ENCODE peak calls at places on chromosomes 4 and X, in eight cellular contexts. D is lower leg skin, H is upper lobe of left lung, Q is left lung, M is AG04450, B is tibial artery, E is A549, W is psoas muscle. A is an unnamed sample.

GRCh38 chr4:15416357-15417327 is 11.2 kb upstream of the C1QTNF7 start:
- DNase-seq in B (no peak), H (no peak), E (no peak), Q (no peak), W (no peak), D (no peak), M (no peak), A (no peak)

GRCh38 chr4:139642364-139642763 is 23.3 kb upstream of the MGST2 start:
- DNase-seq in D (no peak), M (no peak), H (no peak), B (no peak), W (no peak), E (peak), Q (no peak), A (no peak)

GRCh38 chr4:182874158-182874855 is 42.9 kb downstream of the DCTD start:
- DNase-seq in Q (no peak), H (no peak), B (peak), D (peak), E (no peak), M (no peak), W (no peak), A (no peak)

GRCh38 chrX:54423161-54423888 is 16.9 kb upstream of the TSR2 start:
- DNase-seq in D (no peak), W (no peak), B (no peak), Q (no peak), E (no peak), H (no peak), M (no peak), A (peak)

GRCh38 chrX:68721991-68722860 is 74.8 kb downstream of the STARD8 start:
- DNase-seq in H (peak), Q (peak), B (no peak), E (no peak), W (peak), D (peak), M (no peak), A (no peak)

GRCh38 chr4:124279741-124280140 is 432.8 kb downstream of the ANKRD50 start:
- DNase-seq in W (no peak), H (no peak), Q (no peak), M (no peak), E (no peak), B (no peak), D (no peak), A (no peak)

GRCh38 chr4:137967480-137968190 is 274.5 kb downstream of the SLC7A11 start:
- DNase-seq in Q (no peak), B (no peak), M (no peak), W (no peak), H (no peak), D (no peak), E (peak), A (no peak)

GRCh38 chr4:81164623-81165416 is 50.2 kb downstream of the PRKG2 start:
- DNase-seq in E (peak), Q (no peak), W (no peak), H (no peak), D (no peak), B (no peak), M (peak), A (no peak)

GRCh38 chrX:290476-291166 is 9.4 kb downstream of the PLCXD1 start:
- DNase-seq in D (peak), W (no peak), H (no peak), B (no peak), E (no peak), M (no peak), Q (peak), A (no peak)

GRCh38 chr4:8553958-8554357 is 26.2 kb upstream of the GPR78 start:
- DNase-seq in D (peak), B (peak), M (no peak), Q (no peak), E (no peak), H (no peak), W (no peak), A (no peak)

GRCh38 chrX:129510331-129510730 is 13.0 kb downstream of the SMARCA1 start:
- DNase-seq in B (no peak), D (no peak), M (no peak), W (no peak), H (no peak), E (no peak), Q (no peak), A (no peak)

GRCh38 chrX:85992811-85993229 is 54.5 kb downstream of the CHM start:
- DNase-seq in B (no peak), E (no peak), D (no peak), Q (no peak), M (no peak), W (no peak), H (no peak), A (no peak)

GRCh38 chrX:110143454-110144210 is 140.7 kb downstream of the TMEM164 start:
- DNase-seq in M (no peak), D (no peak), E (no peak), B (peak), H (no peak), Q (no peak), W (peak), A (no peak)

GRCh38 chrX:10769696-10770619 is 149.6 kb upstream of the MID1 start:
- DNase-seq in M (peak), W (no peak), H (no peak), D (no peak), B (no peak), E (no peak), Q (no peak), A (no peak)
- H3K4me3 ChIP-seq in M (peak), W (no peak), H (no peak), D (no peak), B (peak), E (no peak), Q (no peak), A (no peak)

GRCh38 chrX:132171478-132171877 is 43.7 kb upstream of the FRMD7 start:
- DNase-seq in B (no peak), H (no peak), D (no peak), Q (no peak), W (no peak), E (peak), M (no peak), A (peak)
- TF ChIP-seq CTCF in B (no peak), H (no peak), D (no peak), Q (no peak), W (no peak), E (no peak), M (no peak), A (no peak)

GRCh38 chr4:37475087-37475486 is 211.1 kb downstream of the RELL1 start:
- DNase-seq in M (no peak), B (no peak), H (no peak), W (no peak), Q (no peak), D (no peak), E (no peak), A (no peak)
- H3K4me3 ChIP-seq in M (no peak), B (no peak), H (no peak), W (no peak), Q (no peak), D (no peak), E (no peak), A (no peak)

DNA sequence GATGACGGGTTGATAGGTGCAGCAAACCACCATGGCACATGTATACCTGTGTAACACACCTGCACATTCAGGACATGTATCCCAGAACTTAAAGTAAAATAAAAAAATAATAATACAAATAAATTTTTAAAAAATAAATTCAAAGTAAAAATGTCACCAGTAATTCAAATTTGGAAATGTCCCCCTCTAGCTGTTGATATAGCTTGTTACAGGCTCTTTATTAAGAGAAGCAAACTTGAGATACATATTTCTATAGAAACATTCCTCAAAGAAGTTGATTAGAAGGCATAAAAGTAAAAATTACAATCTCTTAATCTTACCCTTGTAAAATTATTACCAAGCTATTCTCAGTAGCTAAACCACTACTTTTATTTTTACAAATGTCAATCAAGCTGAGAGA is 1397.0 kb downstream of the FAM133A start:
- DNase-seq in Q (no peak), D (no peak), B (no peak), M (no peak), E (no peak), H (no peak), W (no peak), A (no peak)
- TF ChIP-seq CTCF in Q (peak), D (no peak), B (no peak), M (peak), E (no peak), H (no peak), W (no peak), A (no peak)

DNA sequence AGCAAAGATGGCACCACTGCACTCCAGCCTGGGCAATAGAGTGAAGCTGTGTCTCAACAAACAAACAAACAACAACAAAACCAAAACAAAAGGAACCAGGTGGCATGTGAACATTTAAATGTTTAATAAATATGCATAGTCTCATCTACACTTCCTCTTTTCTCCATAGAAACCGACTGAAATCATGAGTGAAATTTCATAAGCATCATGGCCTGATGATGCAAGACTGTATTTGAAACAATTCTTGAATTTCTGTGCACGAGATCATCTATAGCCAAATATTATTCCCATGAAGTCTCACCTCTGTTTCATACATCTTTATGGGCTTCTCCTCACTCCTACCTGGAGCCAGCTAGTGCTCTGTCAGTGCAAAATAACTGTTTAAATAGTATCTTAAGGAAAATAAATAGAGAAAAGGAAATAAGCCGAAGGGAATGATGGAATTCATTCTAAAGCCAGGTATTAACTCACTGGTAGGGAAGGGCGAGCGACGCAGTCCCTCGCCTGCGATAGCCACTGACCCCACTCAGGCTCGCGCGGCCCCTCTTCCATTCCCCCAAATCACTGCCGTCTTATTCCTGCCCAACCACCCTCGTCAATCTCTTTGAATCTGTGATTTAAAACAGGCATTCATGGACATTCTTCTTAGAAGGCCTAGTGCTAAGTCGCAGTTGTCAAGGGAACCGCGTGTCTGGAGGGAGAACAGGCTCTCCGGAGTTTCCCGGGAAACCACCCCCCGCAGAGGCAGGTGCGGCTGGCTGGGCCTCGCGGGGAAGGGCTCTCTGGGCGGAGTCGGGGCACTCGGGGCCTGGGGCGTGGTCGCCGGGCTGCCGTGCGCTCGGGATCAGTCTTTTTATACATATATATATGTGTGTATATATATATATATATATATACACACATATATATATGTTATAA is 52.4 kb upstream of the TRIM2 start:
- DNase-seq in Q (peak), E (peak), H (peak), M (no peak), W (peak), B (no peak), D (no peak), A (peak)
- H3K4me3 ChIP-seq in Q (peak), E (peak), H (peak), M (no peak), W (peak), B (peak), D (no peak), A (no peak)

GRCh38 chr4:166165829-166166420 is 292.9 kb downstream of the TLL1 start:
- DNase-seq in E (peak), H (no peak), B (no peak), M (peak), Q (no peak), D (no peak), W (no peak), A (peak)

GRCh38 chr4:166174717-166175510 is 301.9 kb downstream of the TLL1 start:
- DNase-seq in B (no peak), E (peak), H (no peak), D (no peak), M (no peak), Q (no peak), W (no peak), A (no peak)

GRCh38 chr4:166172619-166173018 is 299.6 kb downstream of the TLL1 start:
- DNase-seq in E (no peak), B (no peak), Q (no peak), W (no peak), H (no peak), M (no peak), D (no peak), A (peak)

GRCh38 chr4:166169111-166169510 is 296.1 kb downstream of the TLL1 start:
- DNase-seq in E (peak), H (no peak), D (no peak), W (no peak), Q (no peak), B (no peak), M (no peak), A (peak)
- TF ChIP-seq CTCF in E (no peak), H (no peak), D (no peak), W (no peak), Q (no peak), B (no peak), M (peak), A (peak)

GRCh38 chrX:77785400-77785745 is 643 bp downstream of the ATRX start:
- DNase-seq in D (no peak), H (no peak), M (no peak), B (no peak), E (peak), W (no peak), Q (no peak), A (peak)

GRCh38 chrX:77785746-77786548 is at the start of gene ATRX:
- DNase-seq in M (peak), Q (peak), W (peak), D (peak), B (peak), H (peak), E (peak), A (peak)

GRCh38 chrX:77793950-77794349 is 7.9 kb upstream of the ATRX start:
- DNase-seq in Q (no peak), E (no peak), B (no peak), H (no peak), W (no peak), M (no peak), D (no peak), A (no peak)

GRCh38 chrX:77788050-77788449 is 2.0 kb upstream of the ATRX start:
- DNase-seq in D (no peak), M (no peak), W (no peak), E (peak), B (no peak), H (no peak), Q (no peak), A (peak)
- H3K4me3 ChIP-seq in D (no peak), M (no peak), W (peak), E (peak), B (peak), H (peak), Q (no peak), A (no peak)

DNA sequence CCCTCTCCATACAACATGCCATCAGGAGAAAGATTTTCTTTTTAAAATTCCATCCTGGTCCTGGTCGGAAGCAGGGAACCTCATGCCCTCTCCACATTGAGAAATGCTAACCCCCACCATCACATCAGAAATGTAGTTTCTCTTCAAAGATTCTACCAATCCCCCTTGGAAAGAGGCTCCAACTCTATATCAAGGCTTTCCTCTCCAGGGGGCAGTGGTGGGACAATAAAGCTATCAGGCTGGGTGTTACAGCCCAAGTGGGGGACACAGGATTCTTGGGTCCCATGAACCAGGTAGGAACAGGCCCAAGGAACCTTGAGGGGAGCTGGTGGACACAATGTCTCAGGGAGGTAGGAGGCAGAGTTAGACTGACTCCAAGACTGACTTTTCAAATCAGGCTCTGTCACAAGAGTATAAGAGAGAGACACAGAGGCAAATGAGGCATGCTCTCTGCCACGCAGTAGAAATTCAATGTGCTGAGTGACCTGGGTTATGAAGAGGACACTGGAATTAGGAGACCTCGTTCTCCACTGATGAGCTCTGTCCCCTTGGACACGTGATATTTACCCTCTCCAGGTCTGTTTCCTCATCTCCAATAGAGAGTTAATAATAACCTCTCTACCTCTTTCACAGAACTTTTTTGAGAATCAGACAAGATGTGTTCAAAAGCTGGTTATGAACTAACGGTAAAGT is 4.5 kb downstream of the GJB1 start:
- DNase-seq in D (no peak), H (no peak), W (no peak), Q (no peak), E (no peak), B (no peak), M (no peak), A (no peak)
- TF ChIP-seq CTCF in D (no peak), H (no peak), W (no peak), Q (no peak), E (no peak), B (no peak), M (peak), A (no peak)